ENCODE peak calls at places on chromosomes 4 and X, in nine cellular contexts. E, O, G, F, P, W, M, B and T are unnamed samples.

GRCh38 chrX:74250574-74250973 is 53.4 kb upstream of the ZCCHC13 start:
- DNase-seq in P (no peak), W (no peak), E (no peak), M (peak; percentile 34), B (no peak), O (peak; percentile 42), F (no peak), G (no peak), T (no peak)

GRCh38 chrX:67524950-67525691 is 18.7 kb upstream of the AR start:
- DNase-seq in F (no peak), O (no peak), B (no peak), G (no peak), W (no peak), P (no peak), E (no peak), M (no peak), T (no peak)

GRCh38 chr4:185016946-185017797 is 1.1 kb upstream of the HELT start:
- DNase-seq in E (peak; percentile 25), G (no peak), O (peak; percentile 25), M (peak; percentile 30), P (no peak), F (peak; percentile 15), B (no peak), W (no peak), T (no peak)

GRCh38 chr4:26141916-26142638 is 178.7 kb upstream of the RBPJ start:
- DNase-seq in G (peak; percentile 73), B (no peak), P (no peak), W (no peak), E (peak; percentile 25), M (peak; percentile 93), F (no peak), O (no peak), T (no peak)

GRCh38 chr4:158775091-158775651 is 6.3 kb downstream of the FNIP2 start:
- DNase-seq in W (no peak), O (peak; percentile 20), M (peak; percentile 76), G (no peak), F (peak; percentile 42), B (no peak), E (peak; percentile 80), P (no peak), T (peak; percentile 64)

GRCh38 chr4:73869130-73870055 is at the start of gene CXCL1:
- DNase-seq in O (peak; percentile 19), E (peak; percentile 63), B (no peak), M (peak; percentile 78), P (no peak), F (peak; percentile 66), G (peak; percentile 73), W (no peak), T (peak; percentile 20)

GRCh38 chrX:107935664-107936433 is 46.3 kb downstream of the TEX13B start:
- DNase-seq in G (no peak), W (no peak), M (peak; percentile 10), F (peak; percentile 60), O (peak; percentile 4), P (no peak), B (no peak), E (peak; percentile 10), T (peak; percentile 74)

GRCh38 chrX:27890611-27891010 is 82.8 kb downstream of the MAGEB10 start:
- DNase-seq in B (no peak), P (no peak), M (peak; percentile 61), W (no peak), O (peak; percentile 53), G (no peak), E (peak; percentile 60), F (peak; percentile 73), T (peak; percentile 76)

GRCh38 chr4:165301833-165302232 is 25.6 kb upstream of the MSMO1 start:
- DNase-seq in G (no peak), P (no peak), M (peak; percentile 75), F (no peak), O (no peak), E (peak; percentile 35), B (no peak), W (no peak), T (no peak)

GRCh38 chr4:110527156-110527555 is 51.2 kb downstream of the ENPEP start:
- DNase-seq in E (no peak), B (no peak), O (no peak), F (no peak), P (no peak), G (no peak), M (no peak), W (no peak), T (no peak)

GRCh38 chrX:115912372-115912897 is 258.1 kb upstream of the AGTR2 start:
- DNase-seq in F (no peak), G (no peak), O (no peak), M (peak; percentile 2), B (no peak), E (no peak), P (no peak), W (no peak), T (no peak)

GRCh38 chrX:35890699-35891098 is 28.8 kb upstream of the CFAP47 start:
- DNase-seq in W (no peak), E (peak; percentile 41), F (peak; percentile 35), P (no peak), G (peak; percentile 50), B (no peak), O (peak; percentile 79), M (peak; percentile 58), T (peak; percentile 48)

GRCh38 chrX:134173541-134174272 is 63.3 kb upstream of the CCDC160 start:
- DNase-seq in O (no peak), B (no peak), W (no peak), G (no peak), F (no peak), E (no peak), P (no peak), M (no peak), T (no peak)

GRCh38 chr4:41142946-41143720 is 71.2 kb downstream of the APBB2 start:
- DNase-seq in M (peak; percentile 97), F (peak; percentile 75), P (no peak), E (peak; percentile 97), O (no peak), W (peak; percentile 94), B (no peak), G (no peak), T (peak; percentile 63)

GRCh38 chrX:119885554-119886428 is 9.9 kb upstream of the AKAP14 start:
- DNase-seq in O (peak; percentile 72), P (no peak), W (no peak), F (no peak), E (peak; percentile 11), G (no peak), M (peak; percentile 32), B (no peak), T (no peak)

DNA sequence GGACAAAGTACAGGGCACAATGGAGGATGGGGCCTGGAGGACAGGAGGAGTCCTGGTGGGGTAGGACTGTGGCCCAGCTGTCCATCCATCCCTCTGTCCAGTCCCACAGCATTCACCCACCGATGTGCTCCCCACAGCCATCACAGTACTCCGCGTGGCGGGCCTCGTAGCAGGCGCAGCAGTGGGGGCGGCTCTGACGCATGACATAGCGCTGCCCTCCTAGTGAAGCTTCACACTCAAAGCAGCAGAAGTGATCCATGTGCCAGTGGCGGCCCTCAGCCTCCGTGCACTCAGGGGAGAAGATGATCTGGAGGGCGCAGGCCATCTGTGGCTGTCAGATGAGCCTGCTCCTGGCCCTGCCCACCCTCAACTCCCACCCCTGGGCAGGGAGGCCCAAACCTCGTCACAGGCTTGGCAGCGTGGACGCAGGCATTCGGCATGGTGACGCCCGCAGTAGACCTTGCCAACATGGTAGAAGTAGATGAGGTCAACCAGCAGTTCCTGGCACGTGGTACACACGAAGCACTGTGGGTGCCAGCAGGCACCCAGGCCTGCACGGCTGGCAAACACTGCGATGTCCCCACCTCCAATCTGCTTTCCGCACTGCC is 6.3 kb downstream of the PLP2 start:
- DNase-seq in M (no peak), B (no peak), P (no peak), E (no peak), O (no peak), W (no peak), F (no peak), G (no peak), T (no peak)
- H3K4me3 ChIP-seq in M (no peak overlapping the region), B (no peak overlapping the region), P (no peak overlapping the region), E (no peak overlapping the region), O (no peak overlapping the region), W (no peak overlapping the region), F (no peak overlapping the region), G (no peak overlapping the region), T (no peak overlapping the region)

GRCh38 chrX:135396566-135396965 is 25.2 kb upstream of the SMIM10L2A start:
- DNase-seq in P (no peak), W (no peak), E (no peak), G (no peak), M (no peak), O (no peak), F (no peak), B (no peak), T (no peak)
- H3K4me3 ChIP-seq in P (no peak overlapping the region), W (no peak overlapping the region), E (no peak overlapping the region), G (no peak overlapping the region), M (no peak overlapping the region), O (no peak overlapping the region), F (no peak overlapping the region), B (no peak overlapping the region), T (no peak overlapping the region)

DNA sequence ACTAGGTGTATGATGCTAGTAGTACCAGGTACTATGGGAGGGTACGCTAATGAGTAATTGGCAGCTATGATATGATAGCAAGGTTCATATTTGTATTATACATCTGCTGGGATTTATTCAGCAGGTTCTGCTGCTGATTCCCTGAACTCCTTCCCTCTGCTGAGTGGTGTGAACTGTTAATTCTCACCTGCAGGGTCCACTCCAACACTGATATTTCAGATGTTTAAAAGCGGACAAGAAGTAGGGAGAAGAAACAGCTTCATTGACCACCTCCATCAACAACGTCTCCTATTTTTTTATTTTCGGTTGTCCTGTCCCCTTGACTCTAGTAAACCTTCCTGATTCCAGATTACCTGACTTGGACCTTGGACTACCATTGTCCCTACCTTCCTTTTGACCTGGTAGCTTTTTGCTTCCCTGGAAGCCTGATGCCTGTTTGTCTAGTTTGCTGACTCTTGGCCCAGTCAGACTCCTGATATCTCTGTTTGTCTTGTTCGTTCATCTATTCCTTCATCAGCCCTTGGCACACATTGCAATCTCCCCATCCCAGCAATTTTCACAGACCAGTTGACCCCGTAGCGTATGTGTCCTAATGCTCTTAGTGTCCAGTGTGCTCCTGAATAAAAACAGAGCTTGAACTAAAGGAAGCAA is 34.0 kb upstream of the RNF128 start:
- DNase-seq in P (no peak), M (no peak), O (no peak), F (no peak), W (no peak), B (no peak), G (no peak), E (no peak), T (no peak)
- H3K4me3 ChIP-seq in P (no peak overlapping the region), M (no peak overlapping the region), O (no peak overlapping the region), F (no peak overlapping the region), W (no peak overlapping the region), B (no peak overlapping the region), G (no peak overlapping the region), E (no peak overlapping the region), T (no peak overlapping the region)

DNA sequence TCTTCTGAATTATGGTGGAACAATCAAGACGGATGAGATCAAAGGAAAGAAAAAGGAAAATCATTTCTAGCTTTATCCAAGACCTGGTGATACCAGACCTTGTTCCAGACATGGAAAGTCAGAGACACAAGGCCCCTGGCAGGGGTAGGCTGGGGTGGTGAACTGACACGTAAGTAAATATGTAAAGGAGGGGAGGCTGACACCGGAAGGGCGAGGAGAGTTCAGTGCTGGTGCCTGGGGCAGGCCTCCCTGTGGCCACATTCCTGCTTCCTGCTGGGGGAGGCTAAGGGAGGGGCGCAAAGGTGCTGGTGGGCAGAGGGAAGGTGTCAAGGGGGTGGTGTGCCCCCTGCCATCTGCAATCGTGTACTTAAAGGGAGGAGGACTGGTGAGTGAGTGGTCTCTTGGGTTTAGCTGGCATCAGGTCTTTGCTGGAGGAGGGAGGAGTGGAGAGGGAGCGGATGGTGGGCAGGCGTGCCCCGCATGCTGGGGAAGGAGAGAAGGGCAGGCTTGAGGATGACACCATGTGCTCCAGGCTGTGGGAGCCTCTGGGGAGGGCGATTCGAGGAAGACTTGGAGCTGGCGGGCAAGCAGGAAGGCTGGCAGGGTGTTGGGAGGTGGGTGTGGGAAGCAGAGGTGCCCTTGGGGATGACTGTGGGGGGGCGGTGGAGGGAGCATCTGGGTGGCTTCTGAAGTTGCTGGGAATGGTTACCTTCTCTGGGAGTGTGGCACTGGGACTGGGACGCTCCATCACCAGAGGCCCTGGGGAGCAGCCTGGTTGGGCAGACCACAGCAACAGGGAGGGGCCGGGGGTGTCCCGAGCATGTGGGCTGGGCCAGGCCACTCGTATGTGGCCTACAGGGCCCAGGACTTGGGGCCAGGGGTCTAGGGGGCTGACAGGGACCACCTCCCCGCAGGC is 30.6 kb upstream of the AFAP1 start:
- DNase-seq in M (peak; percentile 82), W (no peak), B (peak; percentile 47), P (peak; percentile 53), F (peak; percentile 51), G (peak; percentile 71), O (peak; percentile 74), E (peak; percentile 85), T (peak; percentile 56)
- H3K4me3 ChIP-seq in M (peak overlapping the region; percentile 8), W (no peak overlapping the region), B (peak overlapping the region; percentile 78), P (peak overlapping the region; percentile 44), F (no peak overlapping the region), G (no peak overlapping the region), O (peak overlapping the region; percentile 37), E (no peak overlapping the region), T (no peak overlapping the region)